ENCODE peak calls at places on chromosomes 5 and 9, in five cellular contexts. One of them, this sample, is unnamed.

GRCh38 chr5:175467983-175468698 is 10.2 kb upstream of the SFXN1 start:
- DNase-seq in fibroblast of pulmonary artery: no peak
- DNase-seq in AG09309: no peak
- DNase-seq in AG08395: no peak
- DNase-seq in right lobe of liver: no peak
- DNase-seq in this sample: no peak

GRCh38 chr9:136058152-136058483 is 37.0 kb downstream of the NACC2 start:
- DNase-seq in AG09309: no peak
- DNase-seq in AG08395: no peak
- DNase-seq in fibroblast of pulmonary artery: no peak
- DNase-seq in right lobe of liver: no peak
- DNase-seq in this sample: no peak

GRCh38 chr9:110426052-110426709 is 88.5 kb upstream of the TXNDC8 start:
- DNase-seq in right lobe of liver: no peak
- DNase-seq in fibroblast of pulmonary artery: peak; percentile 55
- DNase-seq in AG08395: no peak
- DNase-seq in AG09309: no peak
- DNase-seq in this sample: peak; percentile 65

GRCh38 chr5:170896779-170897178 is 35.0 kb downstream of the RANBP17 start:
- DNase-seq in fibroblast of pulmonary artery: peak; percentile 68
- DNase-seq in AG08395: no peak
- DNase-seq in AG09309: no peak
- DNase-seq in right lobe of liver: no peak
- DNase-seq in this sample: peak; percentile 58

GRCh38 chr9:124066783-124067563 is 55.4 kb downstream of the LHX2 start:
- DNase-seq in right lobe of liver: no peak
- DNase-seq in fibroblast of pulmonary artery: no peak
- DNase-seq in AG09309: no peak
- DNase-seq in AG08395: no peak
- DNase-seq in this sample: no peak

GRCh38 chr9:129677456-129677855 is 12.0 kb downstream of the PRRX2 start:
- DNase-seq in AG08395: no peak
- DNase-seq in AG09309: no peak
- DNase-seq in fibroblast of pulmonary artery: no peak
- DNase-seq in right lobe of liver: no peak
- DNase-seq in this sample: no peak

GRCh38 chr5:95781101-95781583 is 41.4 kb downstream of the GLRX start:
- DNase-seq in fibroblast of pulmonary artery: peak; percentile 89
- DNase-seq in right lobe of liver: peak; percentile 79
- DNase-seq in AG09309: peak; percentile 45
- DNase-seq in AG08395: peak; percentile 81
- DNase-seq in this sample: peak; percentile 89

GRCh38 chr5:177449140-177450061 is 2.8 kb downstream of the PRR7 start:
- DNase-seq in AG09309: no peak
- DNase-seq in fibroblast of pulmonary artery: no peak
- DNase-seq in right lobe of liver: no peak
- DNase-seq in AG08395: no peak
- DNase-seq in this sample: no peak

GRCh38 chr5:136133416-136134383 is 1.1 kb downstream of the SMAD5 start:
- DNase-seq in right lobe of liver: peak; percentile 26
- DNase-seq in AG09309: peak; percentile 10
- DNase-seq in AG08395: peak; percentile 54
- DNase-seq in fibroblast of pulmonary artery: peak; percentile 77
- DNase-seq in this sample: peak; percentile 69

GRCh38 chr9:88991066-88992030 is at the start of gene S1PR3:
- DNase-seq in AG08395: peak; percentile 53
- DNase-seq in right lobe of liver: peak; percentile 69
- DNase-seq in AG09309: no peak
- DNase-seq in fibroblast of pulmonary artery: no peak
- DNase-seq in this sample: peak; percentile 60